ENCODE peak calls at places on chromosomes 16 and 17, in seven cellular contexts. D, H, G, K, V, W and M are unnamed samples.

GRCh38 chr17:19381361-19381740 is 3.1 kb downstream of the MAPK7 start:
- DNase-seq in H (no peak), V (no peak), W (no peak), K (no peak), G (no peak), D (no peak), M (no peak)

GRCh38 chr16:62475573-62475972 is 439.3 kb upstream of the CDH8 start:
- DNase-seq in V (no peak), H (no peak), G (no peak), K (no peak), D (no peak), W (no peak), M (no peak)

GRCh38 chr17:29546085-29546484 is 20.8 kb downstream of the ABHD15 start:
- DNase-seq in W (no peak), K (no peak), G (no peak), H (no peak), V (no peak), D (no peak), M (no peak)

GRCh38 chr17:1003633-1003971 is 6.7 kb downstream of the TIMM22 start:
- DNase-seq in D (no peak), K (no peak), H (no peak), V (no peak), G (no peak), W (no peak), M (no peak)

GRCh38 chr17:46972346-46972745 is 6.7 kb downstream of the RPRML start:
- DNase-seq in K (no peak), G (no peak), H (no peak), W (no peak), D (no peak), V (no peak), M (no peak)

GRCh38 chr16:84568066-84568465 is 49.8 kb downstream of the COTL1 start:
- DNase-seq in W (no peak), K (no peak), H (no peak), D (no peak), V (no peak), G (no peak), M (no peak)

GRCh38 chr16:49250689-49251088 is 30.9 kb downstream of the CBLN1 start:
- DNase-seq in V (no peak), K (no peak), G (no peak), W (no peak), D (no peak), H (no peak), M (no peak)

GRCh38 chr16:49947907-49948678 is 76.9 kb upstream of the CNEP1R1 start:
- DNase-seq in V (no peak), G (no peak), W (no peak), D (no peak), K (no peak), H (no peak), M (no peak)

GRCh38 chr17:6061290-6061689 is 8.9 kb upstream of the WSCD1 start:
- DNase-seq in V (no peak), H (no peak), K (peak), W (peak), D (no peak), G (peak), M (no peak)

GRCh38 chr16:53131363-53132071 is 76.7 kb downstream of the CHD9 start:
- DNase-seq in D (peak), G (peak), V (peak), K (no peak), H (peak), W (peak), M (peak)

GRCh38 chr17:47725446-47726109 is 7.5 kb upstream of the TBX21 start:
- DNase-seq in K (no peak), V (no peak), W (no peak), H (no peak), D (no peak), G (no peak), M (no peak)

GRCh38 chr16:77868478-77868877 is 80.1 kb downstream of the VAT1L start:
- DNase-seq in H (no peak), W (no peak), V (no peak), G (no peak), K (no peak), D (no peak), M (no peak)

GRCh38 chr16:22397459-22397858 is 23.0 kb upstream of the CDR2 start:
- DNase-seq in G (peak), K (peak), D (no peak), V (no peak), H (no peak), W (no peak), M (no peak)

GRCh38 chr16:85836706-85837582 is 37.4 kb downstream of the COX4I1 start:
- DNase-seq in V (no peak), W (no peak), K (no peak), G (no peak), D (no peak), H (no peak), M (no peak)

GRCh38 chr17:77616243-77616731 is 342.2 kb upstream of the TNRC6C start:
- DNase-seq in W (no peak), G (peak), V (no peak), K (no peak), D (no peak), H (no peak), M (no peak)

GRCh38 chr17:37327341-37328090 is 48.3 kb upstream of the C17orf78 start:
- DNase-seq in W (no peak), K (peak), G (peak), D (no peak), H (no peak), V (no peak), M (no peak)

GRCh38 chr17:29560306-29560705 is 6.5 kb downstream of the ABHD15 start:
- DNase-seq in D (no peak), G (no peak), H (no peak), V (no peak), K (no peak), W (no peak), M (no peak)

GRCh38 chr17:40072481-40073346 is 9.9 kb downstream of the THRA start:
- DNase-seq in W (no peak), V (no peak), G (no peak), D (no peak), H (no peak), K (no peak), M (no peak)

GRCh38 chr16:86367291-86368072 is 142.8 kb upstream of the FOXF1 start:
- DNase-seq in H (no peak), W (no peak), V (no peak), D (no peak), G (no peak), K (no peak), M (no peak)

GRCh38 chr16:57479043-57479421 is 7.3 kb downstream of the DOK4 start:
- DNase-seq in K (no peak), W (no peak), V (no peak), D (no peak), H (no peak), G (no peak), M (no peak)

GRCh38 chr16:71296584-71297133 is 7.5 kb upstream of the CMTR2 start:
- DNase-seq in W (no peak), V (no peak), D (no peak), G (no peak), K (no peak), H (no peak), M (no peak)

GRCh38 chr17:21019976-21020575 is 22.7 kb downstream of the USP22 start:
- DNase-seq in K (no peak), D (no peak), H (no peak), G (no peak), W (peak), V (no peak), M (no peak)